ENCODE peak calls at places on chromosomes 1 and 21, in six cellular contexts. V is activated T-helper 1 cell treated with anti-CD3 and anti-CD28 coated beads, Interleukin-12 subunit alpha, Interleukin-12 subunit beta, Interleukin-2, Interleukin-4 antibody, amounts not matched to agents 30 ng/mL and 10 ng/mL and 1 ng/mL, durations not matched to agents 14 hours and 24 hours and 36 hours; O is fibroblast of lung; C is effector memory CD8-positive, alpha-beta T cell; D is fibroblast of the aortic adventitia; R is activated CD4-positive, alpha-beta T cell treated with anti-CD3 and anti-CD28 coated beads for 1 hour. U is an unnamed sample.

GRCh38 chr1:220990417-220991337 is 111.4 kb downstream of the HLX start:
- DNase-seq in V (no peak), O (peak), C (no peak), D (peak), R (no peak), U (peak)

GRCh38 chr1:184162266-184162665 is 110.7 kb downstream of the TSEN15 start:
- DNase-seq in V (no peak), O (no peak), C (no peak), D (no peak), R (no peak), U (no peak)

GRCh38 chr1:114075546-114076249 is 78.0 kb downstream of the SYT6 start:
- DNase-seq in V (no peak), O (no peak), C (no peak), D (no peak), R (no peak), U (no peak)

GRCh38 chr21:34593423-34593822 is 21.5 kb downstream of the RCAN1 start:
- DNase-seq in V (no peak), O (no peak), C (no peak), D (no peak), R (no peak), U (peak)

GRCh38 chr1:2377751-2378440 is 13.5 kb downstream of the MORN1 start:
- DNase-seq in V (no peak), O (no peak), C (no peak), D (no peak), R (no peak), U (no peak)

GRCh38 chr21:44911066-44911383 is 9.7 kb downstream of the ITGB2 start:
- DNase-seq in V (no peak), O (no peak), C (no peak), D (no peak), R (no peak), U (no peak)

GRCh38 chr1:55275151-55275748 is 60.1 kb upstream of the USP24 start:
- DNase-seq in V (no peak), O (peak), C (no peak), D (peak), R (no peak), U (no peak)

GRCh38 chr1:7221823-7222462 is 436.7 kb downstream of the CAMTA1 start:
- DNase-seq in V (no peak), O (peak), C (no peak), D (no peak), R (no peak), U (no peak)

GRCh38 chr1:205942631-205943159 is 561 bp downstream of the SLC26A9 start:
- DNase-seq in V (no peak), O (no peak), C (no peak), D (no peak), R (no peak), U (no peak)

GRCh38 chr1:222375656-222376055 is 172.2 kb downstream of the HHIPL2 start:
- DNase-seq in V (no peak), O (peak), C (no peak), D (no peak), R (no peak), U (no peak)

GRCh38 chr1:156482276-156482675 is 18.3 kb downstream of the MEF2D start:
- DNase-seq in V (no peak), O (no peak), C (no peak), D (no peak), R (no peak), U (no peak)

GRCh38 chr1:15916417-15916816 is 59.5 kb downstream of the ZBTB17 start:
- DNase-seq in V (no peak), O (peak), C (no peak), D (no peak), R (no peak), U (no peak)

GRCh38 chr1:25174730-25175612 is 57.3 kb downstream of the SYF2 start:
- DNase-seq in V (no peak), O (no peak), C (no peak), D (no peak), R (no peak), U (no peak)